ENCODE peak calls at places on chromosomes 16 and 17, in four cellular contexts. D is pancreas; Y is activated naive CD8-positive, alpha-beta T cell treated with anti-CD3 and anti-CD28 coated beads, Interleukin-2, amount 50 U/mL, for 24 hours; M is A549. X is an unnamed sample.

GRCh38 chr16:48901712-48902374 is 291.9 kb upstream of the N4BP1 start:
- ATAC-seq in D (no peak), Y (no peak), M (no peak), X (no peak)

GRCh38 chr17:9200699-9201359 is 179.5 kb downstream of the NTN1 start:
- ATAC-seq in D (no peak), Y (no peak), M (no peak), X (no peak)

GRCh38 chr17:49013311-49014205 is 16.4 kb downstream of the IGF2BP1 start:
- ATAC-seq in D (peak), Y (no peak), M (peak), X (no peak)

GRCh38 chr17:45302649-45303173 is 14.1 kb downstream of the MAP3K14 start:
- ATAC-seq in D (no peak), Y (peak), M (no peak), X (peak)

GRCh38 chr17:81066072-81066471 is 31.1 kb downstream of the BAIAP2 start:
- ATAC-seq in D (no peak), Y (no peak), M (no peak), X (no peak)

GRCh38 chr17:4019400-4019799 is 55.2 kb upstream of the ATP2A3 start:
- ATAC-seq in D (peak), Y (no peak), M (no peak), X (no peak)

GRCh38 chr16:49800876-49801275 is 55.0 kb downstream of the ZNF423 start:
- ATAC-seq in D (no peak), Y (peak), M (peak), X (no peak)

GRCh38 chr16:88882358-88883030 is 16.0 kb upstream of the PABPN1L start:
- ATAC-seq in D (peak), Y (no peak), M (peak), X (peak)

GRCh38 chr16:50697881-50698767 is 4.7 kb downstream of the NOD2 start:
- ATAC-seq in D (no peak), Y (peak), M (peak), X (peak)

GRCh38 chr17:81593105-81593871 is 41.1 kb upstream of the FAAP100 start:
- ATAC-seq in D (no peak), Y (no peak), M (peak), X (no peak)

GRCh38 chr16:2970563-2970962 is 1.4 kb downstream of the PAQR4 start:
- ATAC-seq in D (no peak), Y (no peak), M (peak), X (no peak)

GRCh38 chr16:27819356-27819755 is 244.2 kb downstream of the GSG1L start:
- ATAC-seq in D (no peak), Y (no peak), M (no peak), X (no peak)

GRCh38 chr17:40679523-40679907 is 14.5 kb upstream of the KRT222 start:
- ATAC-seq in D (no peak), Y (no peak), M (no peak), X (no peak)

GRCh38 chr16:84933774-84934571 is 77.4 kb downstream of the ZDHHC7 start:
- ATAC-seq in D (peak), Y (no peak), M (no peak), X (no peak)

GRCh38 chr17:79803997-79804855 is 7.3 kb upstream of the CBX8 start:
- ATAC-seq in D (no peak), Y (peak), M (no peak), X (no peak)

GRCh38 chr17:73240561-73240960 is 21.1 kb downstream of the CPSF4L start:
- ATAC-seq in D (no peak), Y (no peak), M (no peak), X (no peak)

GRCh38 chr17:47981462-47981861 is 10.5 kb downstream of the CDK5RAP3 start:
- ATAC-seq in D (no peak), Y (no peak), M (no peak), X (no peak)

X was measured in SK-N-SH treated with all-trans-retinoic acid at 6 μM for 48 hours.